ENCODE peak calls at places on chromosomes 7 and 10, in seven cellular contexts. Y, A, X, S, K, C and B are unnamed samples.
A peak's percentile ranks its signal among the peaks of the same experiment; 100 is the strongest.

GRCh38 chr7:141679014-141679413 is 23.0 kb downstream of the DENND11 start:
- DNase-seq in K (no peak), Y (no peak), A (no peak), X (no peak), S (no peak), C (no peak), B (no peak)

GRCh38 chr7:155164316-155164715 is 94.2 kb downstream of the HTR5A start:
- DNase-seq in S (no peak), C (no peak), Y (no peak), A (no peak), K (no peak), X (no peak), B (no peak)

GRCh38 chr7:100583132-100584045 is 2.5 kb downstream of the LRCH4 start:
- DNase-seq in C (peak; percentile 66), X (peak; percentile 72), K (peak; percentile 72), A (peak; percentile 67), Y (no peak), S (no peak), B (peak; percentile 77)

GRCh38 chr7:150665075-150665794 is 20.3 kb upstream of the GIMAP2 start:
- DNase-seq in A (no peak), Y (no peak), C (no peak), K (no peak), S (no peak), X (no peak), B (no peak)

GRCh38 chr7:91894781-91895480 is 14.4 kb upstream of the MTERF1 start:
- DNase-seq in X (no peak), Y (no peak), A (peak; percentile 31), S (no peak), K (no peak), C (no peak), B (peak; percentile 61)

GRCh38 chr7:101507791-101508252 is 121.3 kb downstream of the MYL10 start:
- DNase-seq in A (peak; percentile 42), K (peak; percentile 14), Y (peak; percentile 78), C (no peak), S (peak; percentile 63), X (peak; percentile 22), B (peak; percentile 24)

GRCh38 chr10:100377830-100378229 is 30.8 kb downstream of the SCD start:
- DNase-seq in Y (no peak), A (no peak), K (no peak), X (no peak), C (no peak), S (no peak), B (no peak)

GRCh38 chr7:36303202-36304098 is 86.2 kb upstream of the ANLN start:
- DNase-seq in S (peak; percentile 83), A (peak; percentile 95), X (peak; percentile 76), C (peak; percentile 90), Y (peak; percentile 59), K (peak; percentile 54), B (peak; percentile 88)

GRCh38 chr7:98294798-98295382 is 13.4 kb downstream of the BRI3 start:
- DNase-seq in C (no peak), S (peak; percentile 41), Y (peak; percentile 35), A (peak; percentile 47), X (peak; percentile 63), K (peak; percentile 64), B (peak; percentile 49)

GRCh38 chr10:96529634-96530279 is 16.0 kb upstream of the TLL2 start:
- DNase-seq in Y (no peak), C (no peak), A (no peak), X (no peak), K (no peak), S (no peak), B (no peak)

GRCh38 chr7:27160546-27161213 is 4.2 kb upstream of the HOXA7 start:
- DNase-seq in S (no peak), A (peak; percentile 77), X (peak; percentile 78), C (peak; percentile 90), Y (peak; percentile 62), K (peak; percentile 94), B (peak; percentile 90)

GRCh38 chr10:31757831-31758230 is 170.8 kb downstream of the ARHGAP12 start:
- DNase-seq in C (no peak), S (no peak), Y (no peak), X (no peak), A (no peak), K (no peak), B (no peak)

GRCh38 chr7:13628231-13629001 is 361.1 kb downstream of the ETV1 start:
- DNase-seq in A (peak; percentile 55), X (no peak), C (no peak), Y (no peak), S (no peak), K (no peak), B (peak; percentile 48)

GRCh38 chr7:23679898-23680416 is at the start of gene FAM221A:
- DNase-seq in Y (no peak), X (peak; percentile 93), S (no peak), C (peak; percentile 72), A (peak; percentile 67), K (peak; percentile 94), B (peak; percentile 54)

GRCh38 chr10:42933454-42934340 is 143.2 kb upstream of the RET start:
- DNase-seq in Y (no peak), C (no peak), S (no peak), K (peak; percentile 50), X (peak; percentile 53), A (peak; percentile 19), B (no peak)

GRCh38 chr10:52314007-52314821 is at the start of gene DKK1:
- DNase-seq in S (peak; percentile 86), Y (peak; percentile 91), K (peak; percentile 77), C (peak; percentile 61), A (peak; percentile 76), X (peak; percentile 56), B (peak; percentile 84)

GRCh38 chr10:98414932-98415709 is at the start of gene PYROXD2:
- DNase-seq in C (peak; percentile 83), S (peak; percentile 81), K (peak; percentile 93), A (peak; percentile 88), X (peak; percentile 87), Y (peak; percentile 88), B (peak; percentile 92)

GRCh38 chr7:18590744-18591340 is 95.3 kb downstream of the HDAC9 start:
- DNase-seq in C (no peak), A (peak; percentile 67), K (no peak), Y (peak; percentile 3), X (no peak), S (peak; percentile 27), B (peak; percentile 74)

GRCh38 chr7:75056476-75056875 is 17.1 kb downstream of the RCC1L start:
- DNase-seq in S (no peak), A (peak; percentile 83), X (no peak), K (no peak), Y (no peak), C (no peak), B (peak; percentile 77)

GRCh38 chr10:20006169-20006870 is 190.1 kb downstream of the PLXDC2 start:
- DNase-seq in S (no peak), A (no peak), K (no peak), Y (no peak), C (no peak), X (no peak), B (no peak)

GRCh38 chr10:13865758-13866491 is 279.2 kb downstream of the PRPF18 start:
- DNase-seq in X (no peak), A (peak; percentile 80), K (no peak), C (no peak), Y (no peak), S (peak; percentile 21), B (peak; percentile 74)

GRCh38 chr10:43958071-43958432 is 309.4 kb upstream of the ZNF32 start:
- DNase-seq in K (no peak), Y (no peak), S (no peak), C (no peak), X (peak; percentile 12), A (no peak), B (no peak)

GRCh38 chr10:101839002-101839401 is 4.6 kb downstream of the KCNIP2 start:
- DNase-seq in C (no peak), K (no peak), X (no peak), Y (no peak), S (no peak), A (no peak), B (no peak)
- H3K4me3 ChIP-seq in C (no peak overlapping the region), K (no peak overlapping the region), X (no peak overlapping the region), Y (no peak overlapping the region), S (peak overlapping the region; percentile 48), A (no peak overlapping the region), B (no peak overlapping the region)

GRCh38 chr7:1913290-1914282 is 243.5 kb downstream of the ELFN1 start:
- DNase-seq in K (no peak), Y (no peak), A (no peak), X (no peak), C (no peak), S (no peak), B (no peak)

GRCh38 chr7:1912472-1913289 is 242.6 kb downstream of the ELFN1 start:
- DNase-seq in S (no peak), A (peak; percentile 92), C (no peak), K (no peak), Y (no peak), X (no peak), B (peak; percentile 91)

GRCh38 chr7:1914743-1915142 is 244.7 kb downstream of the ELFN1 start:
- DNase-seq in K (no peak), S (no peak), A (no peak), Y (no peak), X (no peak), C (no peak), B (no peak)

GRCh38 chr7:1915326-1915725 is 245.2 kb downstream of the ELFN1 start:
- DNase-seq in A (no peak), K (no peak), Y (no peak), X (no peak), S (no peak), C (no peak), B (no peak)

GRCh38 chr7:1914321-1914720 is 244.2 kb downstream of the ELFN1 start:
- DNase-seq in S (no peak), Y (no peak), K (no peak), X (no peak), C (no peak), A (no peak), B (peak; percentile 28)
- H3K4me3 ChIP-seq in S (no peak overlapping the region), Y (no peak overlapping the region), K (no peak overlapping the region), X (no peak overlapping the region), C (no peak overlapping the region), A (no peak overlapping the region), B (no peak overlapping the region)

GRCh38 chr7:112571852-112572607 is 91.2 kb downstream of the LSMEM1 start:
- DNase-seq in K (peak; percentile 27), Y (peak; percentile 11), X (no peak), C (no peak), A (no peak), S (peak; percentile 7), B (no peak)

GRCh38 chr7:112573302-112574039 is 92.7 kb downstream of the LSMEM1 start:
- DNase-seq in A (peak; percentile 13), Y (no peak), K (peak; percentile 22), X (no peak), C (no peak), S (no peak), B (peak; percentile 27)

GRCh38 chr7:112575864-112576263 is 95.1 kb downstream of the LSMEM1 start:
- DNase-seq in K (no peak), X (no peak), S (no peak), Y (peak; percentile 35), C (no peak), A (no peak), B (no peak)

GRCh38 chr7:112567388-112567787 is 86.6 kb downstream of the LSMEM1 start:
- DNase-seq in A (no peak), S (no peak), K (no peak), C (no peak), X (no peak), Y (no peak), B (no peak)

GRCh38 chr7:112572669-112573301 is 92.0 kb downstream of the LSMEM1 start:
- DNase-seq in K (peak; percentile 30), S (no peak), C (no peak), A (no peak), Y (peak; percentile 70), X (peak; percentile 28), B (no peak)
- H3K4me3 ChIP-seq in K (no peak overlapping the region), S (no peak overlapping the region), C (no peak overlapping the region), A (no peak overlapping the region), Y (no peak overlapping the region), X (no peak overlapping the region), B (no peak overlapping the region)

GRCh38 chr7:128167316-128167691 is 73.8 kb upstream of the LEP start:
- DNase-seq in Y (no peak), S (no peak), K (peak; percentile 11), C (no peak), X (peak; percentile 67), A (peak; percentile 75), B (peak; percentile 49)
- H3K4me3 ChIP-seq in Y (no peak overlapping the region), S (no peak overlapping the region), K (peak overlapping the region; percentile 32), C (no peak overlapping the region), X (peak overlapping the region; percentile 28), A (peak overlapping the region; percentile 34), B (peak overlapping the region; percentile 18)